ENCODE peak calls at places on chromosome 22, in nine cellular contexts. X is thoracic aorta; Y is breast epithelium; J is left ventricle myocardium inferior; S is neural progenitor cell; T is effector memory CD4-positive, alpha-beta T cell; L is neuronal stem cell; O is coronary artery; F is Karpas-422. Q is an unnamed sample.

GRCh38 chr22:28141614-28142013 is 222.6 kb upstream of the PITPNB start:
- DNase-seq in X (no peak), Y (no peak), J (no peak), S (no peak), T (no peak), L (no peak), O (no peak), F (no peak), Q (no peak)

GRCh38 chr22:47782461-47783075 is 1020.1 kb downstream of the TBC1D22A start:
- DNase-seq in X (no peak), Y (no peak), J (no peak), S (no peak), T (no peak), L (no peak), O (peak; percentile 41), F (no peak), Q (no peak)

GRCh38 chr22:29383740-29384139 is 4.6 kb downstream of the AP1B1 start:
- DNase-seq in X (no peak), Y (no peak), J (no peak), S (no peak), T (no peak), L (no peak), O (no peak), F (peak; percentile 27), Q (no peak)

GRCh38 chr22:46593211-46593676 is 26.9 kb upstream of the GRAMD4 start:
- DNase-seq in X (no peak), Y (no peak), J (no peak), S (peak; percentile 1), T (no peak), L (no peak), O (no peak), F (peak; percentile 57), Q (no peak)

GRCh38 chr22:48827228-48827810 is 1000.4 kb downstream of the BRD1 start:
- DNase-seq in X (no peak), Y (peak; percentile 63), J (no peak), S (no peak), T (no peak), L (no peak), O (no peak), F (no peak), Q (no peak)

GRCh38 chr22:46068908-46069481 is 81.3 kb upstream of the PPARA start:
- DNase-seq in X (no peak), Y (peak; percentile 51), J (peak; percentile 27), S (no peak), T (no peak), L (no peak), O (peak; percentile 63), F (no peak), Q (no peak)

GRCh38 chr22:20009582-20010306 is 6.9 kb downstream of the ARVCF start:
- DNase-seq in X (no peak), Y (no peak), J (no peak), S (no peak), T (no peak), L (no peak), O (no peak), F (no peak), Q (no peak)

GRCh38 chr22:47204002-47204979 is 441.8 kb downstream of the TBC1D22A start:
- DNase-seq in X (no peak), Y (peak; percentile 48), J (no peak), S (no peak), T (no peak), L (no peak), O (peak; percentile 65), F (no peak), Q (no peak)

GRCh38 chr22:44057411-44057987 is 33.4 kb downstream of the PARVB start:
- DNase-seq in X (no peak), Y (no peak), J (peak; percentile 85), S (no peak), T (no peak), L (no peak), O (no peak), F (no peak), Q (no peak)

GRCh38 chr22:50701428-50702154 is 29.0 kb downstream of the SHANK3 start:
- DNase-seq in X (no peak), Y (no peak), J (no peak), S (no peak), T (no peak), L (no peak), O (no peak), F (no peak), Q (no peak)

GRCh38 chr22:49951986-49952896 is 8.3 kb upstream of the PIM3 start:
- DNase-seq in X (no peak), Y (no peak), J (no peak), S (no peak), T (no peak), L (no peak), O (no peak), F (no peak), Q (no peak)

GRCh38 chr22:46833228-46833627 is 70.8 kb downstream of the TBC1D22A start:
- DNase-seq in X (no peak), Y (no peak), J (no peak), S (peak; percentile 67), T (no peak), L (no peak), O (peak; percentile 59), F (peak; percentile 49), Q (no peak)

GRCh38 chr22:24535348-24535747 is 19.6 kb downstream of the GUCD1 start:
- DNase-seq in X (no peak), Y (no peak), J (no peak), S (no peak), T (no peak), L (no peak), O (no peak), F (no peak), Q (no peak)

GRCh38 chr22:24529898-24530297 is 25.0 kb downstream of the GUCD1 start:
- DNase-seq in X (no peak), Y (no peak), J (no peak), S (no peak), T (no peak), L (no peak), O (no peak), F (no peak), Q (no peak)

GRCh38 chr22:24536089-24536488 is 18.8 kb downstream of the GUCD1 start:
- DNase-seq in X (no peak), Y (no peak), J (no peak), S (no peak), T (no peak), L (no peak), O (no peak), F (no peak), Q (no peak)

GRCh38 chr22:24526191-24526590 is 28.7 kb downstream of the GUCD1 start:
- DNase-seq in X (no peak), Y (no peak), J (no peak), S (no peak), T (no peak), L (no peak), O (no peak), F (no peak), Q (no peak)

DNA sequence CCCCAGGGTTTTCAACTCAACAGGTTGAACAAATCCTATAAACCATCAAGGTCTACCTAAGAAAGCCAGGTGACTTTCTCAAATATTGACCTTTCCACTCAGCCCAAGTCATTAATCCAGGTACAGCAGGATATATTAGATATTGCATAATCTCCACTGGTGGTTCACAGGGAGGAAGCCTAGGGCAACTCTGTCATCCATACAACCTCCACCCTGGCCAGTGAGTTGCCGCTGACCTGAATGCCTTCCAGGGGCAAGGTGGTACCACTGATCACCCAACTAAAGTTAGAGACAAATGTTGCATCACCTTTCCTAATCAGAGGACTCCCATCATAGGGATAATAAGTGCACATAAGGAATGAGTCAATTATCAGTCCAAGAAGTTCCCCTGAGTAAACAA is 22.9 kb downstream of the GUCD1 start:
- DNase-seq in X (no peak), Y (no peak), J (no peak), S (no peak), T (no peak), L (no peak), O (no peak), F (no peak), Q (no peak)
- H3K27ac ChIP-seq in X (no peak overlapping the region), Y (no peak overlapping the region), J (no peak overlapping the region), S (no peak overlapping the region), T (no peak overlapping the region), L (no peak overlapping the region), O (no peak overlapping the region), F (no peak overlapping the region), Q (no peak overlapping the region)

DNA sequence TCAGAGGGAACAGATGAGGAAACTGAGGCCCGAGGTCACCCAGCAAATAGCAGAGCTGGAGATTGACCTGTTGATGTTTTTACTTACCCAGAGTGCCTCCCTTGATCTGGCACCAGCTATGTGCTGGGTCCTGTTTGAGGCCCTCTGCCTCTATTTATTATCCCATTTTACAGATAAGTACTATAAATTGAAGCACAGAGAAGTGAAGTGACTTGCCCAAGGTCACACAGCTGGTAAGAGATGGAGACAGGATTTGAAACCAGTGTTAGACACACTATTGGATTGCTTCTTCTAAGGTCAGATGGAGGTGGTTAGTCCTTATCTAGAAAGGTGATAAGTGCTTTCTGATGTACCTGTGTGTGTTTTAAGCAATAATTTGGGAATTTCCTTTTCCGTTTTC is 13.5 kb downstream of the SGSM1 start:
- DNase-seq in X (no peak), Y (no peak), J (no peak), S (no peak), T (no peak), L (no peak), O (no peak), F (no peak), Q (no peak)
- H3K27ac ChIP-seq in X (no peak overlapping the region), Y (no peak overlapping the region), J (peak overlapping the region; percentile 85), S (no peak overlapping the region), T (no peak overlapping the region), L (no peak overlapping the region), O (no peak overlapping the region), F (no peak overlapping the region), Q (no peak overlapping the region)

GRCh38 chr22:37267128-37267587 is 15.2 kb upstream of the CYTH4 start:
- DNase-seq in X (no peak), Y (no peak), J (peak; percentile 42), S (peak; percentile 88), T (peak; percentile 50), L (peak; percentile 65), O (no peak), F (peak; percentile 81), Q (no peak)
- H3K27ac ChIP-seq in X (peak overlapping the region; percentile 17), Y (no peak overlapping the region), J (peak overlapping the region; percentile 46), S (no peak overlapping the region), T (peak overlapping the region; percentile 80), L (no peak overlapping the region), O (no peak overlapping the region), F (no peak overlapping the region), Q (no peak overlapping the region)

DNA sequence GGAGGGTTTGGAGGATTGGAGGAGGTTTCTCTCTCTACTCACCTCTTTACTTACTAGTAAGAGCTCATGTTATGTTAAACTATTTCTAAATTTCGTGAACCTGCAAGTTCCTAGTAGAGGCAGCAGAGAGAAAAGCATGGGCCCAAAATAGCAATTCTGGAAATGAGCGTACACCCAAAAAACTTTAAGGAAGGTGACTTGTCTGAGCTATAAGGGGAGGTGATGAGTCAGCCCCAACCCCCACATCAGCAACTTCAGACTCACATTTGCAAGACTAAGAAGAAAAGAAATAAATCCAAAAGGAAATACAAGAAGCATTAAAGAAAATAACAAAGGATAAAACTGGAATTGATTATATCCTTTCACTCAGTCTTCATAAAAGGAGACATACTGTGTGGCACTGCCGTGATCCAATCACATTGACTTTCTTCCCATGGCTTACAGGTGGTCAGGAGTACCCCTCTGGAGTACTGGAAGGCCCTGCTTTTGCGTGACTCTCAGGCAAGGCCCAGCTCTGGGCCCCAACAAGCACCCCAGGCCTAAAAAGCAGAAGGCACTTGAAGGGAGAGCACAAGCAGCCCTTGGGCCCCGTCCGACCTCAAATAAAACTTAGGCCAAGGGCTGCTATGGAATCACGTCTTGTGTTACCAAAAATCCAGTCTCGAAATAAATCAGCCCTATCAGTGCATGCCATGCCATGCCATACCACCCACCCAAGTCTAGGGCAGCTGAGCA is 14.3 kb downstream of the PACSIN2 start:
- DNase-seq in X (no peak), Y (no peak), J (no peak), S (no peak), T (no peak), L (no peak), O (no peak), F (no peak), Q (no peak)
- H3K27ac ChIP-seq in X (peak overlapping the region; percentile 95), Y (peak overlapping the region; percentile 16), J (no peak overlapping the region), S (no peak overlapping the region), T (no peak overlapping the region), L (no peak overlapping the region), O (peak overlapping the region; percentile 66), F (no peak overlapping the region), Q (no peak overlapping the region)